ENCODE peak calls at places on chromosome 19, in four cellular contexts. K is ovary, Y is adrenal gland, Z is right lobe of liver. T is an unnamed sample. For H3K36me3, the result is how much of the 10 kb centered on the place peaks cover.

GRCh38 chr19:29666634-29667389 is 1.6 kb downstream of the PLEKHF1 start:
- DNase-seq in K (peak), Y (peak), Z (peak), T (peak)

GRCh38 chr19:17788632-17789031 is 6.3 kb upstream of the B3GNT3 start:
- DNase-seq in K (no peak), Y (no peak), Z (no peak), T (no peak)

GRCh38 chr19:37719927-37720265 is 335 bp upstream of the ZNF607 start:
- DNase-seq in K (no peak), Y (no peak), Z (no peak), T (no peak)

GRCh38 chr19:53102701-53103140 is 501 bp downstream of the ZNF160 start:
- DNase-seq in K (peak), Y (peak), Z (peak), T (no peak)

GRCh38 chr19:33134571-33135041 is 2.7 kb downstream of the WDR88 start:
- DNase-seq in K (no peak), Y (no peak), Z (no peak), T (no peak)

GRCh38 chr19:10718205-10719196 is 622 bp downstream of the DNM2 start:
- DNase-seq in K (peak), Y (peak), Z (peak), T (no peak)

GRCh38 chr19:35449347-35450043 is 1.4 kb downstream of the FFAR2 start:
- DNase-seq in K (no peak), Y (peak), Z (peak), T (no peak)

GRCh38 chr19:9146882-9147281 is 6.7 kb downstream of the ZNF317 start:
- DNase-seq in K (no peak), Y (no peak), Z (no peak), T (no peak)

GRCh38 chr19:48992571-48993174 is 436 bp downstream of the GYS1 start:
- DNase-seq in K (peak), Y (no peak), Z (peak), T (no peak)

GRCh38 chr19:4337906-4338440 is 654 bp downstream of the STAP2 start:
- DNase-seq in K (no peak), Y (peak), Z (peak), T (no peak)
- TF ChIP-seq POLR2A in K (no peak), Y (no peak), Z (no peak), T (no peak)

DNA sequence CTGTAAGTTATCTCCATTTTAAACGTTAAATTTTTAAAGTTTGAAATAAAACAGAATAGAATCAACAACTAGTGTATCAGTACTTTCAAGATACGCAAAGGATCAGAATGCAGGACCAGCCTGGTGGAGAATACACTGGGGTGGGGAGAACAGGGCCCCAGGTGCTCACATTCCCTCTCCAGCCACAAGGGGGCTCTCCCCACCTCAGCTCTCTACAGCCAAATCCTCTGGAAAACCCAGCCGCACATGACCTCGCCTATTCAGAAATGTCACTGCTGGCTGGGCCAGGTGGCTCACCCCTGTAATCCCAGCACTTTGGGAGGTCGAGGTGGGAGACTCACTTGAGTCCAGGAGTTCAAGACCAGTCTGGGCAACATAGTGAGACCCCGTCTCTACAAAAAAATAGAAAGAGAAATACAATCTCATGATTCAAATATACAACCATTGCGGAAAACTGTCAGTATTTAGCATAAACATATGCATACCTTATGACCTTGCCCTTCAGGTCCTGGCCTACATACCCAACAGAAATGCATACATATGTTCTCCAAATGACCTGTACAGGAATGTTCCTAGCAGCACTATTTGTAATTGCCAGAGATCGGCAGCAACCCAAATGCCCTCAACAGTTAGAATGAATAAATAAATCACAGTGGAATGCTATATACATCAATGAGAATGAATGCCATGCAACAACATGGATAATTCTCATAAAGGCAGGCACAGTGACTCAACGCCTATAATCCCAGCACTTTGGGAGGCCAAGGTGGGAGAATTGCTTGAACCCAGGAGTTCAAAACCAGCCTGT is 18.4 kb downstream of the TEX101 start:
- DNase-seq in K (no peak), Y (peak), Z (peak), T (peak)
- TF ChIP-seq CTCF in K (no peak), Y (peak), Z (peak), T (peak)

GRCh38 chr19:41870401-41870873 is 6.6 kb upstream of the CD79A start:
- DNase-seq in K (no peak), Y (no peak), Z (no peak), T (no peak)

GRCh38 chr19:41866284-41866683 is 6.2 kb downstream of the RPS19 start:
- DNase-seq in K (no peak), Y (no peak), Z (no peak), T (no peak)

GRCh38 chr19:41869374-41869955 is 7.6 kb upstream of the CD79A start:
- DNase-seq in K (no peak), Y (no peak), Z (no peak), T (no peak)

GRCh38 chr19:41868989-41869300 is 8.1 kb upstream of the CD79A start:
- DNase-seq in K (no peak), Y (no peak), Z (no peak), T (no peak)

DNA sequence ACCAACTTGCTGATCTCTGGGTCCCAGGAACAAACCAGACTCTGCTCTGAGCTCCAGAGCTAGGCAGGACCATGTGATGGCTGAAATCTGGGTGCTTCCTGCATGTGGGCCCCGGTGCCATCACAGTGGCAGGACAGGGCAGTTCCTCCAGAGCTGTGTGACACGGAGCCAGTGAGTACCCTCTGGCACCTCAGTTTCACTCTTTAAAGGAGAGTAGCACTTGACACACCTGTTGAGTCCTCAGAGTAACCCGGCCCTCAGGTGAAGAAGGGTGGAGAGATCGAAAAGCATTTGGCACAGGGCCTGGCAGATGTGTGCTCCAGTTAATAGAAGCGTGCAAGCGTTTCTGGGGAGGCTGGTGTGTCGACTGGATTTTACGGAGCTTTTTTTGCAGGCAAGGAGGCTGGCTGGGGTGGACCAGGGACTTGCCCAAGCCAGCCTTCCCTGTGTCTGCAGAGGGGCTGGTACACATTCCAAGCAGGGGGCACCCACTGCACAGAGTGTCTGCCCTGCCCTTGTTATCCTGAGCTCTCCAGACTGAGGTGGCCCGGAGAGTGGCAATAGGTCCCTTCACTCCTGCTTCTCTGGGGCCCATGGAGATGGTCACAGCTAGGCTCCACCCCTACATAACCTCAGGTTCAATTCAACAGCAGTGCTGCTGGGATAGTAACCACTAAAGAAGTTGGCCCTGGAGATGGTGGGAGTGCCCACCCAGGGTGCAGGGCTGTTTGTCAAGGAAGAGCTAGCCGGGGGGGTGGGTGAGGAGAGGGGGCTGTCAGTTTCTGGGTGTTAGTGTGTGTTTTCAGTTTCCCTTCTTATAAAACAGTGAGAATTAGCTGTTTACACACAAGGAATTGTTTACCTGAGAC is 8.3 kb downstream of the RPS19 start:
- DNase-seq in K (no peak), Y (no peak), Z (no peak), T (no peak)
- H3K36me3 ChIP-seq in K (under half), Y (half or more), Z (under half), T (under half)

GRCh38 chr19:13119654-13120053 is 1.6 kb downstream of the NACC1 start:
- DNase-seq in K (no peak), Y (no peak), Z (no peak), T (no peak)

GRCh38 chr19:13118424-13119193 is 545 bp downstream of the NACC1 start:
- DNase-seq in K (peak), Y (peak), Z (peak), T (no peak)

GRCh38 chr19:13122275-13122878 is 4.3 kb downstream of the NACC1 start:
- DNase-seq in K (no peak), Y (no peak), Z (no peak), T (no peak)

GRCh38 chr19:13121551-13122274 is 3.6 kb downstream of the NACC1 start:
- DNase-seq in K (no peak), Y (no peak), Z (no peak), T (no peak)

GRCh38 chr19:13120817-13121216 is 2.8 kb downstream of the NACC1 start:
- DNase-seq in K (no peak), Y (no peak), Z (no peak), T (no peak)
- TF ChIP-seq POLR2A in K (no peak), Y (no peak), Z (no peak), T (no peak)

DNA sequence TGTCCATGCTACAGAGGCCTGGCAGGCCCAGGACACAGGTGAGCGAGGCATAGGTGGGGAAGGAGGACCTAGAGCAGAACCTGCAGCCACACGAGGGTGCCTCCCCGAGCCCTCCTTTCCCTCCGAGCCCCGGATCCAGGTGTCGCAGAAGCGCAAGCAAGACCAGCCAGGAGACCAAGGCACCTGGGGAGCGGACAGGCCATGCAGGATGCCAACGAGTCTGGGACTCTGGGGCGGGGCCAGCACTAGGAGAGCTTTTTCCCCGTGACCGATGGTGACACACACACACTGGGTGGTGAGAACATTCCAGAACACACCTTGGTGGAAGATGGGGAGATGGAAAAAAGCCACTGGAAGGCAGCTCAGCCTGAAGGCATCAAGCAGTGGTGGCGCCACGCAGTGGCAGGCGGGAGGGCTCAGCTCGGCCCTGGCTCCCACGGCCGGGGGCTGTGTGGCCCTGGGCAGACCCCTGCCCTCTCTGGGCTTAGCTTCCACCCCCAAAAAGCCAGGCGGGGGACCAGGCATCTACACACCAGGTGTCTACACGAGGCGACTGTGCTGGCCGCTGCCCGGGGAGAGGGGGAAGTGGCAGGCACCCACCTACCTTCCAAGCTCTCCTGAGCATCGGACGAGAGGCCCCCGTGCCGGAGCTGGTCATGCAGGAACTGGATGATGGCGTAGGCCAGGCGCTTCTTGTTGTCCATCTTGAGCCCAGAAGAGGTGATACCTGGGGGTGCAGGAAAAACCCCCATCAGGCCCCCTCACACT is 14.5 kb downstream of the SGTA start:
- DNase-seq in K (no peak), Y (no peak), Z (no peak), T (no peak)
- TF ChIP-seq CTCF in K (no peak), Y (no peak), Z (no peak), T (no peak)

GRCh38 chr19:1269065-1269477 is at the start of gene CIRBP:
- DNase-seq in K (peak), Y (peak), Z (peak), T (peak)

GRCh38 chr19:1271528-1272422 is 2.6 kb downstream of the CIRBP start:
- DNase-seq in K (peak), Y (peak), Z (peak), T (no peak)

GRCh38 chr19:1270854-1271527 is 1.9 kb downstream of the CIRBP start:
- DNase-seq in K (peak), Y (peak), Z (no peak), T (no peak)

GRCh38 chr19:1269478-1270167 is 491 bp downstream of the CIRBP start:
- DNase-seq in K (peak), Y (peak), Z (peak), T (peak)

DNA sequence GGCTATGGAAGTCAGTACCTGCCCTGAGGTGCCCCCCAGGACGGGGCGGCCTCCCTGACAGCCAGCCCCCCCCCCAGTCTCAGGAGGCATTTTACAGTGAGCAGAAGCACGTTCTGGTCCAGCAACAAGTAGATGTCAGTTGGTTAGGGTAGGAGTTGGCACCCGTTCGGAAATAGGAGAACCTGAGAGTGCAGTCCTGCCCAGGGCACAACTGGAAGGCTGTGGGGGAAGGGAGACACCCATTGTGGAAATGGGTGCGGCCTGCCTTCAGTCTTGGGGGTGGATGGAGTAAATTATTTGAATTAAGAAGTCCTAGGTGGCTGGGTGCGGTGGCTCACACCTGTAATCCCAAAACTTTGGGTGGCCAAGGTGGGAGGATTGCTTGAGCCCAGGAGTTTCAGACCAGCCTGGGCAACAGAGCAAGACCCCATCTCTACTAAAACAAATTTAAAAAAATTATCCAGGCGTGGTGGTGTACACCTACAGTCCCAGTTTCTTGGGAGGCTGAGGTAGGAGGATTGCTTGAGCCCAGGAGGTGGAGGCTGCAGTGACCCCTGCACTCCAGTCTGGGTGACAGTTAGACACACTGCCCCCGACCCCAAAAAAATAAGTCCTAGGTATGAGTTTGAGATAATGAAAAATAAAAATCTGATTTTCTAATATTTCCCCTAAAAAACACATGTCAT is 1.2 kb downstream of the CIRBP start:
- DNase-seq in K (no peak), Y (no peak), Z (no peak), T (no peak)
- H3K36me3 ChIP-seq in K (under half), Y (under half), Z (under half), T (under half)

T was measured in breast epithelium.